ENCODE peak calls at places on chromosomes 3 and 15, in five cellular contexts. One of them, this sample, is unnamed. For H3K27me3, the result is how much of the 10 kb centered on the place peaks cover.

GRCh38 chr3:183267140-183267539 is 14.1 kb downstream of the B3GNT5 start:
- DNase-seq in GM06990: no peak
- DNase-seq in H1: no peak
- DNase-seq in astrocyte: no peak
- DNase-seq in right cardiac atrium: no peak
- DNase-seq in this sample: no peak

GRCh38 chr15:42035362-42035761 is 14.5 kb upstream of the PLA2G4E start:
- DNase-seq in GM06990: no peak
- DNase-seq in H1: no peak
- DNase-seq in astrocyte: no peak
- DNase-seq in right cardiac atrium: no peak
- DNase-seq in this sample: peak

GRCh38 chr15:81182746-81183402 is 13.8 kb upstream of the IL16 start:
- DNase-seq in GM06990: no peak
- DNase-seq in H1: no peak
- DNase-seq in astrocyte: no peak
- DNase-seq in right cardiac atrium: no peak
- DNase-seq in this sample: no peak

GRCh38 chr3:42829083-42829627 is 19.9 kb downstream of the ACKR2 start:
- DNase-seq in GM06990: no peak
- DNase-seq in H1: no peak
- DNase-seq in astrocyte: no peak
- DNase-seq in right cardiac atrium: no peak
- DNase-seq in this sample: no peak

GRCh38 chr3:76497636-76498035 is 542.3 kb upstream of the ROBO2 start:
- DNase-seq in GM06990: no peak
- DNase-seq in H1: peak
- DNase-seq in astrocyte: peak
- DNase-seq in right cardiac atrium: no peak
- DNase-seq in this sample: no peak

GRCh38 chr15:101326462-101327146 is 31.6 kb upstream of the SNRPA1 start:
- DNase-seq in GM06990: no peak
- DNase-seq in H1: no peak
- DNase-seq in astrocyte: no peak
- DNase-seq in right cardiac atrium: no peak
- DNase-seq in this sample: peak

GRCh38 chr3:173743111-173743510 is 345.6 kb downstream of the NLGN1 start:
- DNase-seq in GM06990: no peak
- DNase-seq in H1: no peak
- DNase-seq in astrocyte: no peak
- DNase-seq in right cardiac atrium: no peak
- DNase-seq in this sample: no peak

GRCh38 chr3:37723585-37723984 is 138.1 kb upstream of the CTDSPL start:
- DNase-seq in GM06990: no peak
- DNase-seq in H1: no peak
- DNase-seq in astrocyte: no peak
- DNase-seq in right cardiac atrium: no peak
- DNase-seq in this sample: no peak

GRCh38 chr3:11803977-11804903 is 42.4 kb downstream of the TAMM41 start:
- DNase-seq in GM06990: no peak
- DNase-seq in H1: no peak
- DNase-seq in astrocyte: peak
- DNase-seq in right cardiac atrium: peak
- DNase-seq in this sample: no peak

GRCh38 chr15:49215768-49216739 is 46.0 kb downstream of the GALK2 start:
- DNase-seq in GM06990: peak
- DNase-seq in H1: no peak
- DNase-seq in astrocyte: no peak
- DNase-seq in right cardiac atrium: peak
- DNase-seq in this sample: no peak

GRCh38 chr15:74132681-74133070 is 2.3 kb downstream of the ISLR2 start:
- DNase-seq in GM06990: peak
- DNase-seq in H1: no peak
- DNase-seq in astrocyte: no peak
- DNase-seq in right cardiac atrium: no peak
- DNase-seq in this sample: no peak
- H3K27me3 ChIP-seq in GM06990: under half
- H3K27me3 ChIP-seq in H1: half or more
- H3K27me3 ChIP-seq in astrocyte: half or more
- H3K27me3 ChIP-seq in right cardiac atrium: under half
- H3K27me3 ChIP-seq in this sample: half or more

GRCh38 chr3:46565113-46565490 is 1.0 kb downstream of the LRRC2 start:
- DNase-seq in GM06990: no peak
- DNase-seq in H1: no peak
- DNase-seq in astrocyte: no peak
- DNase-seq in right cardiac atrium: no peak
- DNase-seq in this sample: no peak
- H3K4me3 ChIP-seq in GM06990: no peak
- H3K4me3 ChIP-seq in H1: no peak
- H3K4me3 ChIP-seq in astrocyte: no peak
- H3K4me3 ChIP-seq in right cardiac atrium: peak
- H3K4me3 ChIP-seq in this sample: no peak

DNA sequence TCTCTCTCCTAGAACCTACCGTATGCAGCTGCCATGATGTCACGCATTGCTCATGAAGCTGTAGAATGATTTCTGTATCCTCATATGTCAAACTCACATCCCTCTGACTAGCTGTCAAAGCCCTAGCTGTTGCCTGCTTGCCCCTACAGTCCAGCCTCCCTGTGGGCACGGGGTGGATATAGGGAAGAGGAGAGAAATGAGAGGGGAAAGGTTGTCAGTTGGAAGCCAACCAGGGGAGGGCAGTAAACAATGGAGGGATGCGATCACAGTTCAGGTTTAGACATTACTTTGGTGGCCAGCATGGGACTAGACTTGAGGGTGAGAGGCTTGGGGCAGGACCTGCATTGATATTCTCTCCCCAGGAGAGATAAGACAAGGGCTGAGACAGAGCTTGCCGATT is 1.7 kb upstream of the HDGFL3 start:
- DNase-seq in GM06990: no peak
- DNase-seq in H1: no peak
- DNase-seq in astrocyte: no peak
- DNase-seq in right cardiac atrium: no peak
- DNase-seq in this sample: no peak
- H3K27me3 ChIP-seq in GM06990: under half
- H3K27me3 ChIP-seq in H1: under half
- H3K27me3 ChIP-seq in astrocyte: under half
- H3K27me3 ChIP-seq in right cardiac atrium: under half
- H3K27me3 ChIP-seq in this sample: under half

GRCh38 chr3:3053974-3054373 is 56.2 kb downstream of the IL5RA start:
- DNase-seq in GM06990: no peak
- DNase-seq in H1: no peak
- DNase-seq in astrocyte: peak
- DNase-seq in right cardiac atrium: no peak
- DNase-seq in this sample: no peak
- H3K4me3 ChIP-seq in GM06990: no peak
- H3K4me3 ChIP-seq in H1: no peak
- H3K4me3 ChIP-seq in astrocyte: no peak
- H3K4me3 ChIP-seq in right cardiac atrium: no peak
- H3K4me3 ChIP-seq in this sample: no peak

GRCh38 chr3:134797080-134797801 is 2.2 kb downstream of the EPHB1 start:
- DNase-seq in GM06990: no peak
- DNase-seq in H1: no peak
- DNase-seq in astrocyte: no peak
- DNase-seq in right cardiac atrium: no peak
- DNase-seq in this sample: no peak
- H3K27me3 ChIP-seq in GM06990: under half
- H3K27me3 ChIP-seq in H1: under half
- H3K27me3 ChIP-seq in astrocyte: under half
- H3K27me3 ChIP-seq in right cardiac atrium: under half
- H3K27me3 ChIP-seq in this sample: half or more

DNA sequence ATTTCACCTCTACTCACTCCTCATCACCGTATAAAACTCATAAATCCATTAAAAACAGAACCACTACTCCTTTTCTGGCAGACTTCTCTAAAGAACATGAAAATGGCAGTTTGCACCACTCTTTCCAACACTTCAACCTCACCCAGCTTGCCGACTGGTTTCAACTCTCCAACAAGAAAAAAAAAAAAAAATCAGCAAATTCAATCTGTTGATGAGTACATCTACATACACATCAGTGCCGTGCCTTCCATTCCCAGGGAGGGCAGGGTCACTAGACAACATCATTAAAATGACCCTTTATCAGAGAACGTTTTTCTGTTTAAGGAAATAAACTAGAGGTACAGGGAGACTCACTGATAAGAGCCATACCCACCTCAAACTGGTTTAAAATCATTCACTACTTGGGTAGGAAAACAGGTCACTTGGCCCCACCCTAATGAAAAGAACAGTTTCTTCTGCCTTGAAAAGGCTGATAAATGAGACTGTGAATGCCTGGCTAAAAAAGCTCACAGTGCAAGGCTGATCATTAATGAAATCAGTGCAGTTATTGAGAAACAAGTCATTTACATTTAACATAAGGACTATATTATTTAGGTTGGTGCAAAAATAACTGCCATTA is 6.0 kb downstream of the ANXA2 start:
- DNase-seq in GM06990: no peak
- DNase-seq in H1: no peak
- DNase-seq in astrocyte: no peak
- DNase-seq in right cardiac atrium: no peak
- DNase-seq in this sample: no peak
- H3K4me3 ChIP-seq in GM06990: no peak
- H3K4me3 ChIP-seq in H1: no peak
- H3K4me3 ChIP-seq in astrocyte: peak
- H3K4me3 ChIP-seq in right cardiac atrium: no peak
- H3K4me3 ChIP-seq in this sample: peak

GRCh38 chr3:178629430-178630178 is 93.4 kb downstream of the KCNMB2 start:
- DNase-seq in GM06990: no peak
- DNase-seq in H1: no peak
- DNase-seq in astrocyte: no peak
- DNase-seq in right cardiac atrium: no peak
- DNase-seq in this sample: no peak
- H3K27me3 ChIP-seq in GM06990: under half
- H3K27me3 ChIP-seq in H1: under half
- H3K27me3 ChIP-seq in astrocyte: under half
- H3K27me3 ChIP-seq in right cardiac atrium: under half
- H3K27me3 ChIP-seq in this sample: under half

GRCh38 chr3:31971607-31972006 is 9.5 kb downstream of the OSBPL10 start:
- DNase-seq in GM06990: no peak
- DNase-seq in H1: no peak
- DNase-seq in astrocyte: no peak
- DNase-seq in right cardiac atrium: no peak
- DNase-seq in this sample: no peak

GRCh38 chr3:31973081-31973480 is 8.0 kb downstream of the OSBPL10 start:
- DNase-seq in GM06990: no peak
- DNase-seq in H1: no peak
- DNase-seq in astrocyte: no peak
- DNase-seq in right cardiac atrium: no peak
- DNase-seq in this sample: no peak

GRCh38 chr3:31966978-31967592 is 14.0 kb downstream of the OSBPL10 start:
- DNase-seq in GM06990: no peak
- DNase-seq in H1: no peak
- DNase-seq in astrocyte: no peak
- DNase-seq in right cardiac atrium: no peak
- DNase-seq in this sample: no peak

GRCh38 chr3:31968927-31969418 is 12.1 kb downstream of the OSBPL10 start:
- DNase-seq in GM06990: no peak
- DNase-seq in H1: no peak
- DNase-seq in astrocyte: peak
- DNase-seq in right cardiac atrium: no peak
- DNase-seq in this sample: no peak

DNA sequence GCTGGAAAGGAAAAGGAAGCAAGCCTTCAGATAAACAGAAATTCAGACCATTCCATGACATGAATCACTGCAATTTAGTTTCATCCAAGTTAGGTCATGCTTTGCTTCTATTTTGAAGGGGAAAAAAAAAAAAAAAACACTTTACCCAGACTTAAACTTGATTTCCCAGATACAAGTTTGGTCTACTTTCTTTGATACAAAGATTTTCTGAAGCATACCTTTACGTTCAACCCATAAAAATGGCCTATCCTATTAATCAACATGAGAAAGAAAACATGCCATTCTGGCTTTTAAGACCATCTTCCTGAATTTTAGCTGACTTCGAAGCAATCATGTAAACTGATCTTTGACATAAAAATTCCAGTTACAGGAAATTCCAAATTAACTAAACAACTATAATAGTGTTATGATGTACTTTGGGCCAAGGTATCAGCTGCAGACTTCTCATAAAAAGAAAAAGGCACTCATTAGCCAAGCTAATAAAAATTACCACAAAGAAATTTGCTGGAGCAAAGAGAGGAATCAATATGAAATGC is 12.6 kb downstream of the OSBPL10 start:
- DNase-seq in GM06990: no peak
- DNase-seq in H1: no peak
- DNase-seq in astrocyte: peak
- DNase-seq in right cardiac atrium: no peak
- DNase-seq in this sample: no peak
- H3K4me3 ChIP-seq in GM06990: no peak
- H3K4me3 ChIP-seq in H1: no peak
- H3K4me3 ChIP-seq in astrocyte: peak
- H3K4me3 ChIP-seq in right cardiac atrium: no peak
- H3K4me3 ChIP-seq in this sample: no peak